ENCODE peak calls at places on chromosomes 7 and 10, in ten cellular contexts. One of them, this sample, is unnamed.

GRCh38 chr10:73772280-73773151 is 9.3 kb upstream of the CHCHD1 start:
- DNase-seq in lower leg skin: peak; percentile 97
- DNase-seq in choroid plexus epithelial cell: peak; percentile 83
- DNase-seq in AG09309: peak; percentile 37
- DNase-seq in cardiac fibroblast: peak; percentile 83
- DNase-seq in psoas muscle: peak; percentile 84
- DNase-seq in body of pancreas: peak; percentile 88
- DNase-seq in OCI-LY7: peak; percentile 82
- DNase-seq in coronary artery: peak; percentile 90
- DNase-seq in AG10803: peak; percentile 84
- DNase-seq in this sample: no peak

GRCh38 chr10:14880201-14880600 is 1.5 kb downstream of the SUV39H2 start:
- DNase-seq in lower leg skin: no peak
- DNase-seq in choroid plexus epithelial cell: no peak
- DNase-seq in AG09309: no peak
- DNase-seq in cardiac fibroblast: no peak
- DNase-seq in psoas muscle: no peak
- DNase-seq in body of pancreas: no peak
- DNase-seq in OCI-LY7: no peak
- DNase-seq in coronary artery: no peak
- DNase-seq in AG10803: no peak
- DNase-seq in this sample: no peak

GRCh38 chr10:84204122-84204521 is 9.8 kb downstream of the CDHR1 start:
- DNase-seq in lower leg skin: no peak
- DNase-seq in choroid plexus epithelial cell: peak; percentile 17
- DNase-seq in AG09309: no peak
- DNase-seq in cardiac fibroblast: no peak
- DNase-seq in psoas muscle: no peak
- DNase-seq in body of pancreas: no peak
- DNase-seq in OCI-LY7: peak; percentile 23
- DNase-seq in coronary artery: no peak
- DNase-seq in AG10803: no peak
- DNase-seq in this sample: no peak

GRCh38 chr7:36984051-36984492 is 259.8 kb upstream of the AOAH start:
- DNase-seq in lower leg skin: no peak
- DNase-seq in choroid plexus epithelial cell: no peak
- DNase-seq in AG09309: no peak
- DNase-seq in cardiac fibroblast: no peak
- DNase-seq in psoas muscle: no peak
- DNase-seq in body of pancreas: no peak
- DNase-seq in OCI-LY7: no peak
- DNase-seq in coronary artery: no peak
- DNase-seq in AG10803: no peak
- DNase-seq in this sample: no peak

GRCh38 chr10:93458821-93459257 is 23.3 kb downstream of the MYOF start:
- DNase-seq in lower leg skin: peak; percentile 95
- DNase-seq in choroid plexus epithelial cell: peak; percentile 100
- DNase-seq in AG09309: peak; percentile 99
- DNase-seq in cardiac fibroblast: peak; percentile 100
- DNase-seq in psoas muscle: peak; percentile 74
- DNase-seq in body of pancreas: peak; percentile 55
- DNase-seq in OCI-LY7: no peak
- DNase-seq in coronary artery: peak; percentile 96
- DNase-seq in AG10803: peak; percentile 100
- DNase-seq in this sample: peak; percentile 100

GRCh38 chr10:84820121-84820520 is 491.7 kb downstream of the CCSER2 start:
- DNase-seq in lower leg skin: no peak
- DNase-seq in choroid plexus epithelial cell: peak; percentile 21
- DNase-seq in AG09309: no peak
- DNase-seq in cardiac fibroblast: no peak
- DNase-seq in psoas muscle: no peak
- DNase-seq in body of pancreas: no peak
- DNase-seq in OCI-LY7: peak; percentile 8
- DNase-seq in coronary artery: no peak
- DNase-seq in AG10803: no peak
- DNase-seq in this sample: no peak

GRCh38 chr7:131625817-131626372 is 69.5 kb upstream of the PODXL start:
- DNase-seq in lower leg skin: no peak
- DNase-seq in choroid plexus epithelial cell: peak; percentile 44
- DNase-seq in AG09309: peak; percentile 25
- DNase-seq in cardiac fibroblast: no peak
- DNase-seq in psoas muscle: peak; percentile 55
- DNase-seq in body of pancreas: no peak
- DNase-seq in OCI-LY7: no peak
- DNase-seq in coronary artery: no peak
- DNase-seq in AG10803: peak; percentile 77
- DNase-seq in this sample: no peak

GRCh38 chr10:119375574-119376265 is 166.8 kb downstream of the RGS10 start:
- DNase-seq in lower leg skin: no peak
- DNase-seq in choroid plexus epithelial cell: peak; percentile 74
- DNase-seq in AG09309: no peak
- DNase-seq in cardiac fibroblast: peak; percentile 53
- DNase-seq in psoas muscle: no peak
- DNase-seq in body of pancreas: no peak
- DNase-seq in OCI-LY7: no peak
- DNase-seq in coronary artery: no peak
- DNase-seq in AG10803: peak; percentile 86
- DNase-seq in this sample: peak; percentile 47

GRCh38 chr10:74332398-74332797 is 181.4 kb downstream of the ADK start:
- DNase-seq in lower leg skin: no peak
- DNase-seq in choroid plexus epithelial cell: peak; percentile 32
- DNase-seq in AG09309: peak; percentile 51
- DNase-seq in cardiac fibroblast: no peak
- DNase-seq in psoas muscle: no peak
- DNase-seq in body of pancreas: no peak
- DNase-seq in OCI-LY7: no peak
- DNase-seq in coronary artery: no peak
- DNase-seq in AG10803: peak; percentile 89
- DNase-seq in this sample: no peak

DNA sequence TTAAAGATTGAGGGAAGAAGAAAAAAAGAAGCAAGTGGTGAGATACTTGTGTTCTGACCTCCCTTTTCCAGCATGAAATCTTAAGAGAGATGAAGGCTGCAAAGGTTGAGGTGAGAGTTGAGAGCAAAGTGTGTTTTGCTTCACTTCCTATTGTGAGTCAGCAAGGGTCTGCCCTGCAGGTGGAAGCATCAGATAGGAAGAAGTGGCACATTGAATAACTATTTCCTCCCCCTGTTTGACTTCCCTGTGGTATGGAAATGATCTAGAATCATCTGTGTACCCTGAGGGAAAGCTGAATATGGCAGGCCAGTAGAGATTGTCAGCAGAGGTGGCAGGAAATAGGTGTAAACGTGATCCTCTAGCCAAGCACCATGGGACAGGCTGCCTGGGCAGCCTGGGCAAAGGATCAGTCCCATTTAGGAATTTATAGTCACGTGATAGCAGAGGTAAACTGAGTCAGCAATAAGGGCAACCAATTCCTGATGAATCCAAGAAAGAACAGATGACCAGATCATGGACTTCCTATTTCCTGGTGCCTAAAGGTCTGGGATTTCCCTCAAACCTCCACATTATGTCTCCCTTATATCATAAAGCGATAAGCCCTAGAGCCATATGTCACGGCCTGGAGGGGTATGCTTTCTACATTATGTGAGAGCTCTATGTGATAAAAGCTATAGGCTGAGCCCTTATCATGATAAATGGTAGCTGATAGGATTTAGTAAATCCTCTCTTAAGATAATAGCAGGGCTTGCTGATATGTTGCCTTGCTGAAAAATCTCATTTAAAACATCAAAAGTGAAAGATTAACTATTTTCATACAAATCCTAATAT is 287.0 kb downstream of the MDFIC start:
- DNase-seq in lower leg skin: no peak
- DNase-seq in choroid plexus epithelial cell: no peak
- DNase-seq in AG09309: no peak
- DNase-seq in cardiac fibroblast: no peak
- DNase-seq in psoas muscle: no peak
- DNase-seq in body of pancreas: no peak
- DNase-seq in OCI-LY7: no peak
- DNase-seq in coronary artery: no peak
- DNase-seq in AG10803: no peak
- DNase-seq in this sample: no peak
- H3K4me3 ChIP-seq in lower leg skin: no peak overlapping the region
- H3K4me3 ChIP-seq in choroid plexus epithelial cell: no peak overlapping the region
- H3K4me3 ChIP-seq in AG09309: no peak overlapping the region
- H3K4me3 ChIP-seq in cardiac fibroblast: no peak overlapping the region
- H3K4me3 ChIP-seq in psoas muscle: no peak overlapping the region
- H3K4me3 ChIP-seq in body of pancreas: no peak overlapping the region
- H3K4me3 ChIP-seq in OCI-LY7: no peak overlapping the region
- H3K4me3 ChIP-seq in coronary artery: no peak overlapping the region
- H3K4me3 ChIP-seq in AG10803: no peak overlapping the region
- H3K4me3 ChIP-seq in this sample: no peak overlapping the region

GRCh38 chr10:113062977-113063967 is 113.2 kb downstream of the TCF7L2 start:
- DNase-seq in lower leg skin: peak; percentile 67
- DNase-seq in choroid plexus epithelial cell: no peak
- DNase-seq in AG09309: no peak
- DNase-seq in cardiac fibroblast: peak; percentile 60
- DNase-seq in psoas muscle: no peak
- DNase-seq in body of pancreas: no peak
- DNase-seq in OCI-LY7: no peak
- DNase-seq in coronary artery: no peak
- DNase-seq in AG10803: no peak
- DNase-seq in this sample: no peak
- TF ChIP-seq CTCF in lower leg skin: no peak
- TF ChIP-seq CTCF in choroid plexus epithelial cell: peak; percentile 22
- TF ChIP-seq CTCF in AG09309: no peak
- TF ChIP-seq CTCF in cardiac fibroblast: no peak
- TF ChIP-seq CTCF in psoas muscle: no peak
- TF ChIP-seq CTCF in body of pancreas: no peak
- TF ChIP-seq CTCF in OCI-LY7: no peak
- TF ChIP-seq CTCF in coronary artery: no peak
- TF ChIP-seq CTCF in AG10803: no peak
- TF ChIP-seq CTCF in this sample: no peak

GRCh38 chr10:113025487-113025886 is 75.4 kb downstream of the TCF7L2 start:
- DNase-seq in lower leg skin: no peak
- DNase-seq in choroid plexus epithelial cell: no peak
- DNase-seq in AG09309: no peak
- DNase-seq in cardiac fibroblast: no peak
- DNase-seq in psoas muscle: no peak
- DNase-seq in body of pancreas: no peak
- DNase-seq in OCI-LY7: no peak
- DNase-seq in coronary artery: no peak
- DNase-seq in AG10803: no peak
- DNase-seq in this sample: no peak

GRCh38 chr10:113027574-113028392 is 77.7 kb downstream of the TCF7L2 start:
- DNase-seq in lower leg skin: no peak
- DNase-seq in choroid plexus epithelial cell: peak; percentile 44
- DNase-seq in AG09309: no peak
- DNase-seq in cardiac fibroblast: peak; percentile 40
- DNase-seq in psoas muscle: no peak
- DNase-seq in body of pancreas: no peak
- DNase-seq in OCI-LY7: no peak
- DNase-seq in coronary artery: no peak
- DNase-seq in AG10803: no peak
- DNase-seq in this sample: no peak

GRCh38 chr10:113027230-113027573 is 77.2 kb downstream of the TCF7L2 start:
- DNase-seq in lower leg skin: no peak
- DNase-seq in choroid plexus epithelial cell: no peak
- DNase-seq in AG09309: no peak
- DNase-seq in cardiac fibroblast: no peak
- DNase-seq in psoas muscle: no peak
- DNase-seq in body of pancreas: no peak
- DNase-seq in OCI-LY7: no peak
- DNase-seq in coronary artery: no peak
- DNase-seq in AG10803: no peak
- DNase-seq in this sample: no peak

GRCh38 chr10:113024930-113025329 is 74.9 kb downstream of the TCF7L2 start:
- DNase-seq in lower leg skin: no peak
- DNase-seq in choroid plexus epithelial cell: no peak
- DNase-seq in AG09309: no peak
- DNase-seq in cardiac fibroblast: no peak
- DNase-seq in psoas muscle: no peak
- DNase-seq in body of pancreas: no peak
- DNase-seq in OCI-LY7: no peak
- DNase-seq in coronary artery: no peak
- DNase-seq in AG10803: no peak
- DNase-seq in this sample: no peak

DNA sequence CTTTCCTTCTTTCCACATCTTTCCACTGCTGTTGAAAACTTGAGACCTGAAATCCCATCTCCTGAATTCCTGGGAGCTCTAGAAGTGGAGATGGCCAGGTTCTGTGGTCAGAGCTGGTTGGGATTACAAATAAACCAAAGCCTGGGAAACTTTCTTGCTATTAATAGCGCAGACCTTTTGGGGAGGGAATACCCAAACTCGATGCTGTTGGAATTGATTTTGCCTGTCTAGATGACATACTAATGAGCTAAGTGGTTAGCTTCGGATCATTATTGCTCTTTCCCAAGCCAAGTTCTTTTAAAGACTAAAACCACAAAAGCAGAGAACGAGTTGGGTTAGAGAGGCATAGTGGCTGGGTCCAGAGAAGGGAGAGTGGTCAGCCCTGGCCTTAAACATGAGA is 76.6 kb downstream of the TCF7L2 start:
- DNase-seq in lower leg skin: no peak
- DNase-seq in choroid plexus epithelial cell: peak; percentile 60
- DNase-seq in AG09309: peak; percentile 83
- DNase-seq in cardiac fibroblast: peak; percentile 43
- DNase-seq in psoas muscle: no peak
- DNase-seq in body of pancreas: no peak
- DNase-seq in OCI-LY7: no peak
- DNase-seq in coronary artery: no peak
- DNase-seq in AG10803: peak; percentile 92
- DNase-seq in this sample: no peak
- H3K4me3 ChIP-seq in lower leg skin: no peak overlapping the region
- H3K4me3 ChIP-seq in choroid plexus epithelial cell: no peak overlapping the region
- H3K4me3 ChIP-seq in AG09309: no peak overlapping the region
- H3K4me3 ChIP-seq in cardiac fibroblast: no peak overlapping the region
- H3K4me3 ChIP-seq in psoas muscle: no peak overlapping the region
- H3K4me3 ChIP-seq in body of pancreas: no peak overlapping the region
- H3K4me3 ChIP-seq in OCI-LY7: no peak overlapping the region
- H3K4me3 ChIP-seq in coronary artery: no peak overlapping the region
- H3K4me3 ChIP-seq in AG10803: no peak overlapping the region
- H3K4me3 ChIP-seq in this sample: no peak overlapping the region

DNA sequence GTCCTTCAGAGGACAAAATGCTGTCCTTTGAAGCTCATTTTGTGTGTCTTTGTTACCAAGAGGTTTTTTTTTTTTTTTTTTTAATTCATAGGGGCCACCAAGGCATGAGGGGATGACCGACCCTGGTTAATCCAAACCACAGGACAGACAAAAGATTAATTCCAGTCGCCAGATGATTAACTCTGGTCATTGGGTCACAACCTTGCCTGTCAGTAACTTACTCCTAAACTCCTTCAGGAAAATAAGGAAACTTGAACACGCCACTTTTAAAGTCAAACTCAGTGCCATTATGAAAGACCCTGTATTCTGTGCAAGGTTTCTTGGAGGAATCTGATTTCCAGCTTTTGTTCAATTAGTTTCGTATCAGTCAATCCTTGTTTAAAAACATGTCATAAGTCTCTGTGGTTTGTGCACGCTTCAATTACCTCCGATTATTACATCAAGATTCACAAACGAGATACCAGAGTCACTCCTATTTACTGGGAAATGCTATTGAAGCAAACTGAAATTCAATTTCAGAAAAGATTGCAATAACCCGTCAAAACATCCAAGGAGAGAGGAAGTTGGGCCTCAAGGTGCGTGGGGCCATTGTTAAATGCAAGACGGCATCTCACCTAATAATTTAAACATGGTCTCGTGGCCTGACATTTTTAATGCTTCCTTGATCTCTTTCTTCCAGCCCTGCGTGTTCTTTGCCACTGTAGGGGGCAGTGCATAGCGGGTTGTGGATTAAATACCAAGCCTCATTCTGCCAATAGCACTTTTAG is 44.0 kb downstream of the NRP1 start:
- DNase-seq in lower leg skin: no peak
- DNase-seq in choroid plexus epithelial cell: no peak
- DNase-seq in AG09309: no peak
- DNase-seq in cardiac fibroblast: no peak
- DNase-seq in psoas muscle: no peak
- DNase-seq in body of pancreas: no peak
- DNase-seq in OCI-LY7: no peak
- DNase-seq in coronary artery: no peak
- DNase-seq in AG10803: no peak
- DNase-seq in this sample: no peak
- TF ChIP-seq CTCF in lower leg skin: no peak
- TF ChIP-seq CTCF in choroid plexus epithelial cell: peak; percentile 42
- TF ChIP-seq CTCF in AG09309: peak; percentile 29
- TF ChIP-seq CTCF in cardiac fibroblast: no peak
- TF ChIP-seq CTCF in psoas muscle: no peak
- TF ChIP-seq CTCF in body of pancreas: no peak
- TF ChIP-seq CTCF in OCI-LY7: peak; percentile 33
- TF ChIP-seq CTCF in coronary artery: no peak
- TF ChIP-seq CTCF in AG10803: peak; percentile 20
- TF ChIP-seq CTCF in this sample: peak; percentile 11